ENCODE peak calls at places on chromosomes 2 and 18, in eight cellular contexts. T is PC-9; S is astrocyte of the spinal cord; E is right lobe of liver; B is Peyer's patch; I is A549; M is lower lobe of right lung; V is CD8-positive, alpha-beta T cell. Y is an unnamed sample.

GRCh38 chr2:189702071-189702470 is 27.6 kb downstream of the ANKAR start:
- DNase-seq in B (no peak), V (no peak), E (no peak), I (no peak), T (no peak), M (no peak), S (peak), Y (no peak)

GRCh38 chr2:239567786-239568185 is 167.0 kb upstream of the HDAC4 start:
- DNase-seq in T (no peak), V (no peak), M (no peak), I (no peak), E (peak), B (no peak), S (no peak), Y (no peak)

GRCh38 chr2:161971532-161971931 is 102.5 kb downstream of the DPP4 start:
- DNase-seq in E (no peak), M (no peak), B (no peak), I (no peak), V (no peak), S (no peak), T (no peak), Y (no peak)

GRCh38 chr2:230019742-230020141 is 49.0 kb downstream of the SLC16A14 start:
- DNase-seq in T (no peak), S (no peak), B (no peak), M (no peak), E (no peak), V (no peak), I (no peak), Y (no peak)

GRCh38 chr2:133667085-133667484 is 98.8 kb upstream of the NCKAP5 start:
- DNase-seq in M (no peak), V (no peak), B (no peak), E (no peak), T (no peak), I (no peak), S (peak), Y (no peak)

GRCh38 chr2:177467646-177468045 is 75.1 kb downstream of the AGPS start:
- DNase-seq in I (no peak), V (no peak), B (no peak), E (no peak), T (no peak), M (no peak), S (peak), Y (peak)

GRCh38 chr2:240320561-240321091 is 114.8 kb upstream of the GPC1 start:
- DNase-seq in I (no peak), B (no peak), M (no peak), V (no peak), E (no peak), T (no peak), S (no peak), Y (no peak)

GRCh38 chr2:194765723-194766122 is 891.3 kb upstream of the SLC39A10 start:
- DNase-seq in S (no peak), V (no peak), I (no peak), M (no peak), B (no peak), E (no peak), T (no peak), Y (no peak)

GRCh38 chr2:173299764-173300163 is 54.9 kb upstream of the CDCA7 start:
- DNase-seq in V (no peak), I (no peak), B (no peak), T (no peak), E (no peak), M (no peak), S (no peak), Y (no peak)

GRCh38 chr18:37544713-37545112 is 20.9 kb downstream of the CELF4 start:
- DNase-seq in T (no peak), I (no peak), V (no peak), E (no peak), M (no peak), B (no peak), S (no peak), Y (no peak)

GRCh38 chr2:20512061-20512605 is 65.3 kb downstream of the RHOB start:
- DNase-seq in E (no peak), I (no peak), V (no peak), B (no peak), S (no peak), M (no peak), T (no peak), Y (no peak)

GRCh38 chr2:184611221-184612085 is 13.1 kb downstream of the ZNF804A start:
- DNase-seq in T (no peak), M (no peak), E (no peak), I (no peak), S (peak), V (no peak), B (no peak), Y (no peak)

GRCh38 chr18:9701604-9702324 is 6.3 kb upstream of the RAB31 start:
- DNase-seq in M (no peak), I (no peak), S (no peak), T (no peak), V (no peak), B (no peak), E (no peak), Y (no peak)

GRCh38 chr2:134671498-134671897 is 47.3 kb downstream of the TMEM163 start:
- DNase-seq in I (no peak), E (no peak), T (no peak), V (no peak), B (no peak), M (no peak), S (no peak), Y (no peak)

GRCh38 chr2:119065146-119065545 is 93.4 kb downstream of the C1QL2 start:
- DNase-seq in I (no peak), B (no peak), M (no peak), V (no peak), T (no peak), S (no peak), E (no peak), Y (no peak)

GRCh38 chr2:31654241-31654640 is 73.5 kb upstream of the SRD5A2 start:
- DNase-seq in M (no peak), T (no peak), I (no peak), S (no peak), E (no peak), V (no peak), B (no peak), Y (no peak)

GRCh38 chr2:143632751-143633374 is 503.6 kb downstream of the ARHGAP15 start:
- DNase-seq in S (no peak), V (no peak), E (no peak), T (no peak), I (no peak), B (no peak), M (no peak), Y (no peak)

GRCh38 chr2:82282111-82282882 is 1977.7 kb upstream of the LRRTM1 start:
- DNase-seq in I (no peak), T (no peak), V (no peak), M (no peak), E (no peak), S (no peak), B (no peak), Y (no peak)
- TF ChIP-seq CTCF in I (no peak), T (no peak), V (no peak), M (no peak), E (no peak), S (no peak), B (no peak), Y (no peak)

GRCh38 chr2:197310940-197311485 is 433 bp upstream of the ANKRD44 start:
- DNase-seq in E (no peak), M (no peak), T (no peak), I (no peak), S (peak), B (no peak), V (no peak), Y (no peak)

GRCh38 chr2:197308635-197309368 is 1.8 kb downstream of the ANKRD44 start:
- DNase-seq in T (no peak), I (no peak), B (no peak), S (no peak), E (no peak), V (no peak), M (no peak), Y (no peak)

GRCh38 chr2:197310271-197310939 is at the start of gene ANKRD44:
- DNase-seq in E (peak), M (peak), T (peak), B (peak), I (peak), S (peak), V (peak), Y (peak)

GRCh38 chr2:197307933-197308521 is 2.6 kb downstream of the ANKRD44 start:
- DNase-seq in M (no peak), B (peak), V (no peak), S (no peak), I (no peak), T (no peak), E (no peak), Y (no peak)

DNA sequence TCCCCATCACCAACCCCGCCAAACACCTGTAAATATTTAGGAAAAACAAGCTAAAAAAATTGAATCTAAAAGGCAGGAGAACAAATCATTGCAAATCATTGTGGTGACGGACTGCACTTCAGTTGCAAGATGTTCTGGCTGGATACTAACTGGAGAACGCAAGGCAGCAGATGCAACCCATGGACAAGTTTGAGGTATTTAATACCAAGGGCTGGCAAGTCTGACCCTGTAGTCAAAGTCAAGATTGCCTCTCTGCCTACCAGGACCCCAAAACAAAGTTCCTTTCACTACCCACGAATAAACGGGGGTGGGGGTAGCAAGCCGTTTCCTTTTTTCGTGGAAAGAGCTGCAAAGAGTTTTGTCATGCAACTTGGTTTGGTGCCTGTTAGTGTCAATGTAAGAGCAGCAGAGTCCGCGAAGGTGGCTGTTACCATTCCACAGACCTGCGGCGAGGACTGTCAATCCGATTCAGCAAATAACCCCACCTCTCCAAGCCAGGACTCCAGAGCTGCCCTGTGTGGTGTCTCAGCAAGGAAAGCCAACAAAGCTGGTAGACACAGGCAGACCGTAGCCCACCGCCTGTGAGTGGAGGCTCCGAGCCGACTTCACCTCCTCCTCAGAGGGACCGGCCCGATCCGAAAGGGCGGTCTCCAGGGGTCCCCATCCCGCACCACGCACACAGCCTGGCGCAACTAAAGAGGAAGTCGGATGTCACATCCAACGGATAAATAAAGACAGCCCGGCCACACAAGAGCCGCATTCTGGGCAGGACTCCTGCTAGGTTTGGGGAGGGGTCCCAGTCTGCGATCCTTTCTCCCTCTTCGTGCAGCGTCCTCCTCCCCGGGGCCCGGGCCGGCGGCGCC is 980 bp downstream of the ANKRD44 start:
- DNase-seq in M (peak), B (peak), V (peak), I (no peak), E (peak), S (peak), T (no peak), Y (no peak)
- H3K4me3 ChIP-seq in M (peak), B (peak), V (peak), I (peak), E (peak), S (peak), T (peak), Y (peak)

DNA sequence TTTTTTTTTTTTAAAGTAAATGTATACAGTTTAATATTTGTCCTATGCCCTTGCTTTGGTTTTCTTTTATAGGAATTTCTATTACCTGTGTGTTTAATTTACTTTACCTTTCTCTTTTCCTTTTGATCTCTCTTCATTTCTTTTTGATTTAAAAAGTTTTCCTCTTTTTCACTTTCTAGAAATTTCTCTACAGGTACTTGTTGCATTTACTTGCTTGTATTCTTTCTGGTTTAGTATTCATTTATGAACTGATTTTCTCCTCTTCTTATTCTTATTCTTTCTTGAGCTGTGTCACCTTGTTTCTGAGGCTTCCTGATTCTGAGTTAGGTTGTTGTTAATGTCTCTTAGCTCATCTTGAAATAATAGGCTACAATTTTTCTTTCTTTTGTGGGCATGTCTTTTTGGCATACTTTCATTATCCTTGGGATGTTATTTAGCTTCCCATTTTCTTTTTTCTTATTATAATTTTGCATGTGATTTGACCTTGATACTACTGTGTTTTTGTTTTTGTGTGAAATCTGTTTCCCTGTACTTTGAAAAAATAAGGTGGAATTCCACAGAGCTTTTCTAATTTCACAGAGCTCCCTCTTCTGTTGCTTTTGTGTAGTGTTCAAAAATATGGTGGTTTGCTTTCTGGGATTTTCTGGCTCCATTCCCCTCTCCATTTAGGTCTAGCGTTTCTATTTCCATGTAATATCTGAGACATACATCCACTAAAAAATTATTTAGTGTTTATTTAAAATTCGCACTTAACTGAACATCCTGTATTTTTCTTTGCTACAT is 25.5 kb upstream of the ALMS1 start:
- DNase-seq in S (no peak), T (no peak), V (no peak), B (no peak), I (peak), E (no peak), M (no peak), Y (no peak)
- TF ChIP-seq CTCF in S (peak), T (peak), V (peak), B (no peak), I (peak), E (peak), M (no peak), Y (peak)

DNA sequence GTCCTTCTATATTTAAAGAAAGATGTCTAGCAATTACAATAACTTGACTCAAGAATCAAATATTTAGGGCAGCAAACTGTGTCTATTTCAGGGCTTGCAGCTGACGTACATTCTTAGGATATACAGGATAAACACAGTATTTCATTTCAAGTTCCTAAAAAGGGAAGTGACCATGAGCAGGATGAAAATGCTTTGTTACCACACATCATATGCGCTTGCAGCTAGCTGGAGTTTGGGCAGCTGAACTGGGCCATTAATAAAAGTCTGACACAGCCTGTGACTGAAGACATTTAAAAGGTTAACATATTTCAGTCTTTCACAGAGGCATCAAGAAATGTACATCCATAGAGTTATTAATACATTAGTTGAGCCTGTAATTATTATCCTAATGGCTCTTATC is 264.5 kb upstream of the TRIB2 start:
- DNase-seq in B (no peak), I (no peak), V (no peak), S (peak), T (no peak), E (no peak), M (no peak), Y (no peak)
- H3K4me3 ChIP-seq in B (no peak), I (no peak), V (no peak), S (no peak), T (peak), E (no peak), M (peak), Y (no peak)

DNA sequence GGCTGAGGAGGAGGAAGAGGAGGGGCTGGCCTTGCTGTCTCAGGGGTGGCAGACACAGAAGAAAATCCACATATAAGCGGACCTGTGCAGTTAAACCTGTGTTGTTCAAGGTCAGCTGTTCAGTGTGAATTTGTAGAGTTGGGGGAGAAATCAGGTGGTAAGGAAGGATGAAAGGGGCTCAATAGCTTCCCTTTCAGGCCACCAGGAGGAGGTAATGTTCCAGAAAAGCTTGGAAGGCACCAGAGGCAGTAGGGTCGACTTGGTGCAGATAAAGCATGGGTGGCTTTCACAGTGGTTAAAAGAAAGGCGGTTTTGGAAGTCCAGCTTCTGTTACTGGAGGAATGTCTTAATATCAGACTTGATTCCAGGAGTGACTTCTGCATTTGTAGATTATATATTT is 167.4 kb downstream of the THSD7B start:
- DNase-seq in B (no peak), M (no peak), S (no peak), I (no peak), V (no peak), T (no peak), E (no peak), Y (no peak)
- TF ChIP-seq CTCF in B (no peak), M (peak), S (peak), I (no peak), V (no peak), T (peak), E (peak), Y (peak)

GRCh38 chr2:37632310-37632709 is 39.1 kb downstream of the CDC42EP3 start:
- DNase-seq in S (no peak), I (no peak), T (no peak), B (no peak), V (no peak), E (no peak), M (no peak), Y (no peak)

GRCh38 chr2:37630778-37631177 is 40.7 kb downstream of the CDC42EP3 start:
- DNase-seq in V (no peak), T (no peak), M (no peak), B (no peak), E (no peak), S (no peak), I (no peak), Y (no peak)

GRCh38 chr2:37631292-37631691 is 40.1 kb downstream of the CDC42EP3 start:
- DNase-seq in B (no peak), S (no peak), I (no peak), E (no peak), V (no peak), T (no peak), M (no peak), Y (no peak)

GRCh38 chr2:37630298-37630697 is 41.1 kb downstream of the CDC42EP3 start:
- DNase-seq in V (no peak), M (no peak), S (no peak), E (no peak), I (no peak), B (no peak), T (no peak), Y (no peak)

GRCh38 chr2:37631698-37632097 is 39.7 kb downstream of the CDC42EP3 start:
- DNase-seq in B (no peak), M (no peak), T (no peak), I (no peak), S (no peak), V (no peak), E (no peak), Y (no peak)
- H3K4me3 ChIP-seq in B (no peak), M (no peak), T (no peak), I (no peak), S (no peak), V (no peak), E (no peak), Y (no peak)

GRCh38 chr2:191479680-191480023 is 198.3 kb upstream of the NABP1 start:
- DNase-seq in I (no peak), V (no peak), E (no peak), T (no peak), M (no peak), S (no peak), B (no peak), Y (no peak)
- TF ChIP-seq CTCF in I (no peak), V (no peak), E (no peak), T (no peak), M (no peak), S (no peak), B (no peak), Y (peak)

GRCh38 chr2:204541637-204542036 is 3.6 kb upstream of the PARD3B start:
- DNase-seq in E (no peak), B (no peak), V (no peak), S (no peak), I (no peak), T (no peak), M (no peak), Y (no peak)

GRCh38 chr2:204542967-204543608 is 2.2 kb upstream of the PARD3B start:
- DNase-seq in T (no peak), M (no peak), I (no peak), V (no peak), E (no peak), S (no peak), B (no peak), Y (no peak)

GRCh38 chr2:204544961-204545860 is at the start of gene PARD3B:
- DNase-seq in E (peak), M (peak), V (peak), S (peak), I (peak), B (peak), T (peak), Y (no peak)

GRCh38 chr2:204550738-204551137 is 5.5 kb downstream of the PARD3B start:
- DNase-seq in T (no peak), M (no peak), E (no peak), S (peak), V (no peak), I (no peak), B (no peak), Y (no peak)

GRCh38 chr2:204545861-204546773 is 842 bp downstream of the PARD3B start:
- DNase-seq in B (peak), S (no peak), I (no peak), T (peak), E (peak), V (no peak), M (peak), Y (no peak)
- H3K4me3 ChIP-seq in B (peak), S (peak), I (peak), T (peak), E (peak), V (peak), M (peak), Y (peak)

Y was measured in astrocyte of the cerebellum.